ENCODE peak calls at places on chromosomes 11 and 22, in nine cellular contexts. G is keratinocyte, H is GM23248, W is mesendoderm, K is IMR-90, Z is SK-N-SH, E is mammary epithelial cell, X is colonic mucosa, N is GM12878. O is an unnamed sample.

GRCh38 chr11:1401656-1402221 is 12.0 kb downstream of the BRSK2 start:
- DNase-seq in Z (peak), K (peak), X (peak), W (peak), G (no peak), H (peak), N (no peak), E (peak), O (peak)

GRCh38 chr11:33970984-33971466 is 79.1 kb upstream of the LMO2 start:
- DNase-seq in N (no peak), W (peak), Z (peak), H (peak), X (peak), K (peak), E (peak), G (no peak), O (peak)

GRCh38 chr11:26896716-26897115 is 97.2 kb upstream of the FIBIN start:
- DNase-seq in N (no peak), X (no peak), Z (no peak), E (no peak), H (peak), K (no peak), G (no peak), W (no peak), O (peak)

GRCh38 chr11:83054001-83054400 is 17.7 kb downstream of the RAB30 start:
- DNase-seq in X (no peak), W (no peak), E (no peak), H (no peak), N (no peak), Z (no peak), G (no peak), K (no peak), O (no peak)

GRCh38 chr11:113014262-113014661 is 53.0 kb downstream of the NCAM1 start:
- DNase-seq in H (peak), Z (peak), N (no peak), G (no peak), X (no peak), E (no peak), W (no peak), K (no peak), O (no peak)

GRCh38 chr11:122104381-122104780 is 11.6 kb downstream of the BLID start:
- DNase-seq in W (no peak), X (no peak), E (no peak), Z (no peak), K (no peak), H (peak), N (no peak), G (no peak), O (no peak)

GRCh38 chr22:49551897-49552659 is 275.6 kb downstream of the BRD1 start:
- DNase-seq in G (no peak), K (no peak), Z (no peak), X (no peak), W (no peak), E (no peak), H (no peak), N (no peak), O (no peak)

GRCh38 chr22:19455585-19456370 is 8.3 kb upstream of the C22orf39 start:
- DNase-seq in N (no peak), E (no peak), Z (no peak), W (no peak), H (peak), X (no peak), G (no peak), K (peak), O (no peak)

GRCh38 chr22:29717789-29718188 is 2.0 kb upstream of the CABP7 start:
- DNase-seq in G (no peak), K (no peak), Z (no peak), N (no peak), E (peak), W (no peak), X (no peak), H (no peak), O (no peak)

GRCh38 chr22:37905534-37906363 is at the start of gene MICALL1:
- DNase-seq in E (peak), Z (peak), H (peak), G (no peak), W (peak), X (peak), N (no peak), K (peak), O (peak)

GRCh38 chr11:17343907-17344306 is 7.7 kb upstream of the NCR3LG1 start:
- DNase-seq in H (peak), G (no peak), X (no peak), E (peak), Z (no peak), K (peak), N (no peak), W (peak), O (peak)

GRCh38 chr11:120060512-120060911 is 77.4 kb downstream of the TRIM29 start:
- DNase-seq in N (no peak), W (no peak), H (no peak), G (no peak), Z (no peak), X (no peak), E (no peak), K (no peak), O (no peak)

GRCh38 chr11:131685906-131686305 is 315.5 kb downstream of the NTM start:
- DNase-seq in G (no peak), K (no peak), W (no peak), X (no peak), Z (no peak), N (no peak), H (no peak), E (no peak), O (no peak)

GRCh38 chr11:66847461-66848232 is 4.4 kb downstream of the RCE1 start:
- DNase-seq in W (no peak), Z (peak), K (no peak), G (no peak), X (no peak), N (no peak), E (no peak), H (no peak), O (no peak)

GRCh38 chr22:38966379-38966700 is 8.9 kb downstream of the APOBEC3A start:
- DNase-seq in E (no peak), X (no peak), N (no peak), G (no peak), H (no peak), K (no peak), Z (no peak), W (no peak), O (no peak)

GRCh38 chr11:94417386-94417987 is 16.3 kb upstream of the GPR83 start:
- DNase-seq in K (peak), H (peak), Z (peak), W (peak), X (no peak), G (no peak), E (peak), N (no peak), O (peak)

GRCh38 chr11:62069374-62069773 is 54.4 kb upstream of the INCENP start:
- DNase-seq in E (no peak), N (no peak), K (no peak), W (no peak), Z (no peak), G (no peak), X (no peak), H (no peak), O (no peak)

GRCh38 chr11:17014321-17014773 is at the start of gene PLEKHA7:
- DNase-seq in N (no peak), G (no peak), E (no peak), W (no peak), K (no peak), H (peak), X (peak), Z (peak), O (no peak)

GRCh38 chr11:833114-833791 is 501 bp downstream of the CD151 start:
- DNase-seq in E (peak), W (no peak), N (no peak), X (peak), K (no peak), Z (peak), G (no peak), H (peak), O (no peak)

GRCh38 chr11:69230856-69231425 is 63.0 kb upstream of the MYEOV start:
- DNase-seq in G (no peak), E (no peak), W (no peak), N (no peak), X (peak), K (no peak), H (no peak), Z (no peak), O (no peak)

GRCh38 chr11:19116315-19116970 is 525 bp upstream of the ZDHHC13 start:
- DNase-seq in G (no peak), K (no peak), H (no peak), X (no peak), E (no peak), W (no peak), N (peak), Z (no peak), O (no peak)

GRCh38 chr11:7486731-7487130 is 1.4 kb downstream of the OLFML1 start:
- DNase-seq in G (no peak), N (no peak), X (no peak), E (no peak), H (peak), Z (no peak), K (no peak), W (no peak), O (peak)
- H3K9ac ChIP-seq in G (no peak), N (no peak), X (no peak), E (no peak), H (no peak), Z (no peak), K (no peak), W (no peak), O (no peak)

GRCh38 chr11:8717544-8717875 is 34.9 kb downstream of the RPL27A start:
- DNase-seq in K (no peak), N (no peak), X (no peak), Z (no peak), H (no peak), G (no peak), E (no peak), W (no peak), O (no peak)
- H3K9ac ChIP-seq in K (peak), N (no peak), X (peak), Z (peak), H (peak), G (no peak), E (no peak), W (peak), O (no peak)

DNA sequence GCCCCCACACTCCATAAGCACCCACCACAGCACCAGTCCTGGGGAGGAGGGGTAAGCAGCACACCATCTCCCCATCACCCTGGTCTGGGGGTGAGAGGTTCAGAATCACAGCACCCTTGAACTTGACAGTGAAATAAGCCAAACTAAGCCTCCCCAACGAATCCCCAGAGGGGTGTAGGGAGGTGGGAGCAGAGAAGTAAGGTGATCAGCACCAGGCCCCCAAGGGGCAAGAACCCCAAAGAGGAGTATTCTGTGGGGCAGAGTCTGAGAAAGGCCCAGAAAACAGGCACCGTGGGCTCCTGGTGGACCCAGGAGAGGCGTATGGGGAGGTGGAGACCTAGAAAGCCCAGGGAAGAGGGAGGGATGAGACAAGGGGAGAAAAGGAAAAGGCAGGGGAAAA is 30.9 kb downstream of the ARAP1 start:
- DNase-seq in N (no peak), W (no peak), E (no peak), H (no peak), Z (no peak), X (no peak), K (no peak), G (no peak), O (no peak)
- H3K9ac ChIP-seq in N (peak), W (peak), E (peak), H (peak), Z (peak), X (peak), K (peak), G (peak), O (peak)

DNA sequence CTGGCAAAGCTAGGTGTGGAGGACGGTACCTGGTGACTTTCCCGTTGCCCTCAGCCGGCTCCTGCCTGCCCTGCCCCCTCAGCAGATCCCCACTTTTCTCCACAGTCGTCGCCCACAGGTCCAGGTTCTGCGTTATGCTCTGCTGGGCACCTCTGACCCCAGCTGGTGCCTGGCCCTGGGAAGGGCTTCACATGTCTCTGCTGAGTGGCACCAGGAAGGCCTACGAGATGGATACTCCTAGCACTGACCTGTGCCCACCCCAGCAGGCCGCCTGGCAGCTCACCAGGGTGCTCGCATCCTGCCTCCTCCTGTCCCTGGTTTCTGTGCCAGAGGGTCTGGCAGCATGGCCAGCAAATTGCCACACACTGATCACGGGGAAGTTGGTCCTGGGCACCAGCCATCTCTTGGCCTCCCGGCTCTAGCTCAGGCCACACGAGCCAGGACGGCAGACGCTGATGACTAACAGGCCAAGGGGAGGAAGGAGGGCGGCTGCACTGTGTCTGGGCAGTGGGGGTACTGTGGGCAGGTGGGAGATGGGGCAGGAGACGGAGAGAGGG is 13.8 kb downstream of the CARS1 start:
- DNase-seq in N (no peak), W (no peak), X (no peak), H (peak), E (no peak), K (no peak), G (no peak), Z (no peak), O (peak)
- H3K9ac ChIP-seq in N (no peak), W (no peak), X (peak), H (peak), E (no peak), K (no peak), G (no peak), Z (no peak), O (no peak)